ENCODE peak calls at places on chromosomes 1 and 21, in seven cellular contexts. L is H9; D is Calu3; R is CD4-positive, alpha-beta T cell; Y is bronchial epithelial cell; W is cardiac fibroblast; G is fibroblast of lung. V is an unnamed sample.

GRCh38 chr1:33177996-33178540 is 3.8 kb downstream of the TRIM62 start:
- DNase-seq in Y (no peak), D (no peak), R (no peak), L (no peak), G (no peak), W (no peak), V (no peak)

GRCh38 chr1:29525941-29526340 is 289.6 kb downstream of the PTPRU start:
- DNase-seq in D (no peak), Y (no peak), L (no peak), R (no peak), G (no peak), W (no peak), V (no peak)

GRCh38 chr1:220880726-220881506 is 1.7 kb downstream of the HLX start:
- DNase-seq in W (peak), G (peak), R (no peak), L (peak), Y (peak), D (no peak), V (no peak)

GRCh38 chr1:201228011-201228983 is 37.7 kb downstream of the IGFN1 start:
- DNase-seq in G (no peak), W (no peak), Y (no peak), L (no peak), R (no peak), D (no peak), V (no peak)

GRCh38 chr1:22586356-22587130 is 23.3 kb downstream of the EPHA8 start:
- DNase-seq in L (no peak), D (no peak), R (no peak), G (no peak), W (no peak), Y (no peak), V (no peak)

GRCh38 chr1:221829327-221830011 is 87.6 kb upstream of the DUSP10 start:
- DNase-seq in Y (peak), G (peak), R (no peak), D (peak), W (peak), L (no peak), V (no peak)

GRCh38 chr1:232620356-232620841 is 9.5 kb downstream of the SIPA1L2 start:
- DNase-seq in Y (peak), D (no peak), L (peak), R (no peak), W (peak), G (peak), V (no peak)

GRCh38 chr1:218395916-218396315 is 50.8 kb downstream of the TGFB2 start:
- DNase-seq in R (no peak), W (no peak), Y (no peak), D (no peak), G (peak), L (no peak), V (no peak)

GRCh38 chr1:228342627-228343210 is 63.9 kb downstream of the TRIM11 start:
- DNase-seq in G (no peak), R (no peak), D (peak), W (no peak), Y (no peak), L (peak), V (no peak)

GRCh38 chr1:220958234-220958633 is 79.0 kb downstream of the HLX start:
- DNase-seq in G (no peak), R (no peak), D (no peak), Y (no peak), W (no peak), L (no peak), V (no peak)

GRCh38 chr1:28418278-28418637 is 48.7 kb downstream of the PHACTR4 start:
- DNase-seq in D (no peak), Y (peak), R (no peak), G (no peak), L (no peak), W (no peak), V (no peak)

GRCh38 chr21:44006656-44007055 is 5.5 kb upstream of the TRAPPC10 start:
- DNase-seq in Y (no peak), D (no peak), G (peak), L (no peak), W (peak), R (no peak), V (no peak)

GRCh38 chr21:25494804-25495203 is 112.5 kb downstream of the MRPL39 start:
- DNase-seq in Y (no peak), G (no peak), L (no peak), R (no peak), D (no peak), W (no peak), V (no peak)

GRCh38 chr1:9476790-9477463 is 62.3 kb upstream of the SLC25A33 start:
- DNase-seq in G (peak), Y (peak), L (no peak), R (no peak), W (peak), D (no peak), V (no peak)

GRCh38 chr1:53625049-53625448 is 113.9 kb downstream of the GLIS1 start:
- DNase-seq in D (no peak), G (peak), L (no peak), Y (no peak), R (no peak), W (peak), V (no peak)

GRCh38 chr1:74811421-74812179 is 78.6 kb downstream of the TYW3 start:
- DNase-seq in Y (no peak), R (no peak), D (no peak), L (no peak), W (no peak), G (no peak), V (peak)

GRCh38 chr21:46369520-46370235 is 45.7 kb downstream of the PCNT start:
- DNase-seq in R (no peak), D (no peak), W (no peak), Y (no peak), L (no peak), G (no peak), V (no peak)

GRCh38 chr1:196623079-196623478 is 14.8 kb upstream of the KCNT2 start:
- DNase-seq in W (no peak), Y (no peak), L (no peak), D (no peak), G (no peak), R (no peak), V (no peak)

GRCh38 chr1:9314101-9314500 is 21.4 kb downstream of the SPSB1 start:
- DNase-seq in D (no peak), Y (no peak), W (no peak), L (no peak), G (no peak), R (no peak), V (no peak)

GRCh38 chr1:24506706-24507422 is 4.2 kb downstream of the RCAN3 start:
- DNase-seq in W (no peak), R (no peak), L (no peak), D (no peak), Y (no peak), G (no peak), V (no peak)

GRCh38 chr1:5271264-5271663 is 616.9 kb downstream of the AJAP1 start:
- DNase-seq in W (no peak), R (no peak), D (no peak), G (no peak), L (no peak), Y (no peak), V (no peak)

GRCh38 chr1:161209790-161210409 is 5.2 kb upstream of the FCER1G start:
- DNase-seq in L (peak), D (peak), Y (peak), W (peak), R (peak), G (peak), V (peak)

GRCh38 chr1:109254621-109255096 is 5.3 kb downstream of the CELSR2 start:
- DNase-seq in L (no peak), D (no peak), W (no peak), R (no peak), G (no peak), Y (no peak), V (no peak)

DNA sequence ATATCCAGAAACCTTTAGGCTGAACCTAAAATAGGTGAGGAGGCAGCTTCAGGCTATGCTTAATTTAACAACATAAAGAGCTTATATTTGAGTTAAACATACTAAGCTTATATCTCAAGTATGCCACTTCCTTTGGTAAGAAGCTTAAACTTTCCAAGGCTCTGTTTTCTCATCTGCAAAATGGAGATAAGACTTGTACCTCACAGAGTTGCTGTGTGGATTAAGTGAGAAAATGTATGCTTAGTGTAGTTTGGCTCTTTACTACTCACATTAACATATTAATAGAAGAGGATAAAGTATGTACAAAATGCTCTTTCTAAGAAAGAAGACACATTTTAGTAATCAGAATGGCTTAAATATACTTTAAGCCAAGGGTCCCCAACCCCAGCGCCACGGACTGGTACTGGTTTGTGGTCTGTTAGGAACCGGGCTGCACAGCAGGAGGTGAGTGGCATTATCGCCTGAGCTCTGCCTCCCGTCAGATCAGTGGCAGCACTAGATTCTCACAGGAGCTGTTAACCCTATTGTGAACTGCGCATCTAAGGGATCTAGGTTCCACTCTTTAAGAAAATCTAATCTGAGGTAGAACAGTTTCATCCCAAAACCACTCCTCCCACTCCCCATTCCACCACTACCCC is 77.2 kb downstream of the HS2ST1 start:
- DNase-seq in L (no peak), W (no peak), R (no peak), G (no peak), Y (no peak), D (no peak), V (no peak)
- TF ChIP-seq CTCF in L (no peak), W (no peak), R (no peak), G (no peak), Y (no peak), D (no peak), V (no peak)

GRCh38 chr1:175221548-175222175 is 29.1 kb upstream of the KIAA0040 start:
- DNase-seq in D (peak), L (peak), Y (no peak), R (no peak), G (peak), W (peak), V (no peak)
- TF ChIP-seq CTCF in D (no peak), L (peak), Y (peak), R (no peak), G (no peak), W (no peak), V (no peak)

GRCh38 chr1:48735753-48736152 is 40.9 kb downstream of the BEND5 start:
- DNase-seq in L (no peak), D (no peak), G (no peak), W (no peak), Y (no peak), R (no peak), V (no peak)
- TF ChIP-seq CTCF in L (no peak), D (no peak), G (no peak), W (no peak), Y (no peak), R (no peak), V (no peak)

GRCh38 chr1:165075725-165076370 is 280.7 kb downstream of the LMX1A start:
- DNase-seq in G (peak), Y (peak), D (peak), L (peak), W (peak), R (no peak), V (no peak)
- TF ChIP-seq CTCF in G (peak), Y (peak), D (no peak), L (peak), W (peak), R (no peak), V (peak)

GRCh38 chr1:231216515-231216914 is 24.5 kb upstream of the GNPAT start:
- DNase-seq in W (no peak), D (no peak), L (no peak), R (no peak), Y (peak), G (no peak), V (no peak)

GRCh38 chr1:231213831-231214573 is 27.0 kb upstream of the GNPAT start:
- DNase-seq in R (no peak), Y (no peak), L (no peak), W (no peak), G (no peak), D (no peak), V (no peak)

GRCh38 chr1:231215676-231216385 is 25.2 kb upstream of the GNPAT start:
- DNase-seq in R (no peak), Y (no peak), W (no peak), G (no peak), L (no peak), D (no peak), V (no peak)

GRCh38 chr1:231217056-231217455 is 24.0 kb upstream of the GNPAT start:
- DNase-seq in L (no peak), D (no peak), W (no peak), R (no peak), G (no peak), Y (no peak), V (no peak)

GRCh38 chr1:231214918-231215675 is 25.9 kb upstream of the GNPAT start:
- DNase-seq in G (no peak), R (no peak), Y (no peak), L (no peak), W (no peak), D (no peak), V (no peak)
- TF ChIP-seq CTCF in G (no peak), R (no peak), Y (no peak), L (no peak), W (no peak), D (no peak), V (no peak)

GRCh38 chr1:54791880-54792522 is 9.1 kb downstream of the TTC22 start:
- DNase-seq in L (peak), G (no peak), Y (no peak), R (peak), D (peak), W (peak), V (peak)
- TF ChIP-seq CTCF in L (peak), G (peak), Y (peak), R (peak), D (peak), W (peak), V (peak)

GRCh38 chr1:2525524-2525895 is 886 bp downstream of the PANK4 start:
- DNase-seq in W (no peak), D (no peak), Y (no peak), L (no peak), G (no peak), R (no peak), V (no peak)

GRCh38 chr1:2528016-2528415 is 1.6 kb upstream of the PANK4 start:
- DNase-seq in G (no peak), R (no peak), Y (no peak), D (no peak), L (no peak), W (no peak), V (no peak)

GRCh38 chr1:2527553-2527860 is 1.1 kb upstream of the PANK4 start:
- DNase-seq in Y (no peak), R (no peak), W (no peak), L (no peak), D (no peak), G (no peak), V (no peak)

GRCh38 chr1:2526824-2527552 is 592 bp upstream of the PANK4 start:
- DNase-seq in W (peak), Y (peak), D (no peak), L (no peak), R (peak), G (peak), V (peak)

DNA sequence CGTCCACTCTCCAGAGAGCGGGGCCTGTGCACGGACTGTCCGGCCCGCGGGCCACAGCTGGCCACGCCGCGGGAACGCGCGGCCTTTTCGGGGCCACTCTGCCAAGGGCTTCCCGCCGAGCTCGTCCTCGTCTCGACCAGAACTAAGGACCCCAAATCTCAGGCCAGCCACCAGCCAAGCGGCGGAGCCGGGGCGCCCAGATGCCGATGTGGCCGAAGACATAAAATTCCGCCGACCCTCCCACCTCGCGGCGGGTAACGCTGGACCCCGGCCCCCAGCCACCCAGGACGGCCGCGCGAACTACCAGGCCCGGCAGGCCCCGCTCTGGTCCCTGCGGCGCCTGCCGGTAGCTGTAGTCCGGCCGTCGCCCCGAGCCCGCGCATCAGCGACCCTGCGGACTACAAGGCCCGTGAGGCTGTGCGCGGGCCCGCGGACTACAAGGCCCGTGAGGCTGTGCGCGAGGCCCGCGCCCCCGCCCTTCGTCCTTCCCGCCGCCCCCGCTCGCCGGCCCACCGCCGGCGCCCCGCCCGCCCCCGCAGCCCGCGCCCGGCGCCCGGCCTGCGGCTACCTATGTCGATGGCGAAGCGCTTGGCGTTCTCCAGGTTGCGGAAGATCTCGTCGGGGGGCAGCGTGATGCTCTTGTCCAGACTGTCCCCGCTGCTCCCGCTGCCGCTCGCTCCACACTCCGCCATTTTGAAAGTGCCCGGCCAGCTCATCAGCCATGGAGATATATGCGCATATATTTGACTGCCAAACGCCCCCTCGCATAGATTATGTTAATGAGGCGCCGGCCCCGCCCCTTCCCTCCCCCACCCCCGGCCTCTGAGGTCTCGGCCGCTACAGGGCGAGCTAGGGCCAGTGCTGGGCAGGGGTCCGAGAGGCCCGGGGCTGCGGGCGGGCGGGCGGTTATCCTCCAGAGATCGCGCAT is at the start of gene PANK4:
- DNase-seq in G (peak), R (peak), L (peak), Y (peak), D (peak), W (peak), V (peak)
- TF ChIP-seq CTCF in G (no peak), R (no peak), L (no peak), Y (peak), D (no peak), W (no peak), V (no peak)

DNA sequence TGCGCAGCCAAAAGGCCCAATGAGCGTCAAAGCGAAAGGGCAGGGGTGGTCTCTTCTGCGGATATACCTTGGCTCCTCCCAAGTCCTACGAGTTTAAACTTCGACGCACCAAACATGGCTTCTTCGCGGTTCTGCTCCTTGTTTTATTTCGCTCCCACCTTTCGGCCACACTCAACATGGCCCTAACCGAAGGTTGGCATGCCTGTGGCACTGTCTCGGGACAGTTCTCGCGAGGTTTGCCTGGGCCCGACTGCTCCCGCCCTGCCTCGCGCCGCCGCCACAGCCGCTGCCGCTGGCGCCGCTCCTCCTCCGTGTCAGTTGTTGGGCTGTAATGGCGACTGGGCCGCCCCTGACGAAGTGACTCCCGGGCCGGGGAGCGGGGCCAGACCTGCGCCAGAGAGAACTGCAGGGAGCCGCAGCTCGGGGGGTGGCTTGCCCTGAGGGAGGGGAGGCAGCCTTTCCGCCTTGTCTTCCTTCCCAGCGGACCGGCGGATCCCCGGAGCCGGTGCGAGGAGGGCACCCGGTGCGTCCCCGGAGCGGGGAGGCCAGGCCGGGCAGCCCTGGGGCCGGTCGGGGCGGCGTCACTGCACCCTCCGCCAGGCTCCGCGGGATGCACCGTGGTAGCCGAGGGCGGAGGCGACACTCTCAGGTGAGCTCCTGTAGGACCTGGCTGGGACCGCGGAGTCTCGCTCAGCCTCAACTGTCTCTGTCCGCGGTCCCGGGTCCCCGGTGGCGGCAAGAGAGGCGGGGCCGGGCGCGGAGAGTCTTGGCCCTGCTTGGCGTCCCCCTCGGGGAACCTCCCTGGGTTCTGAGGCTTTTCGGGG is at the start of gene CEP350:
- DNase-seq in G (peak), W (peak), Y (peak), L (peak), R (peak), D (peak), V (peak)
- TF ChIP-seq CTCF in G (no peak), W (no peak), Y (no peak), L (no peak), R (no peak), D (no peak), V (no peak)

GRCh38 chr21:32734214-32734613 is 6.4 kb upstream of the SYNJ1 start:
- DNase-seq in G (no peak), R (no peak), D (no peak), W (no peak), L (no peak), Y (no peak), V (no peak)

GRCh38 chr21:32735524-32735923 is 7.7 kb upstream of the SYNJ1 start:
- DNase-seq in L (no peak), G (no peak), R (no peak), W (no peak), Y (no peak), D (no peak), V (no peak)

GRCh38 chr21:32741336-32741735 is 13.5 kb upstream of the SYNJ1 start:
- DNase-seq in D (no peak), W (no peak), Y (peak), G (no peak), R (no peak), L (no peak), V (no peak)

GRCh38 chr21:32742470-32742869 is 14.7 kb upstream of the SYNJ1 start:
- DNase-seq in D (no peak), W (no peak), L (no peak), G (no peak), Y (no peak), R (no peak), V (no peak)

GRCh38 chr21:32739946-32740345 is 12.1 kb upstream of the SYNJ1 start:
- DNase-seq in R (no peak), L (no peak), Y (no peak), G (no peak), D (no peak), W (no peak), V (no peak)
- TF ChIP-seq CTCF in R (no peak), L (no peak), Y (no peak), G (no peak), D (no peak), W (no peak), V (no peak)

DNA sequence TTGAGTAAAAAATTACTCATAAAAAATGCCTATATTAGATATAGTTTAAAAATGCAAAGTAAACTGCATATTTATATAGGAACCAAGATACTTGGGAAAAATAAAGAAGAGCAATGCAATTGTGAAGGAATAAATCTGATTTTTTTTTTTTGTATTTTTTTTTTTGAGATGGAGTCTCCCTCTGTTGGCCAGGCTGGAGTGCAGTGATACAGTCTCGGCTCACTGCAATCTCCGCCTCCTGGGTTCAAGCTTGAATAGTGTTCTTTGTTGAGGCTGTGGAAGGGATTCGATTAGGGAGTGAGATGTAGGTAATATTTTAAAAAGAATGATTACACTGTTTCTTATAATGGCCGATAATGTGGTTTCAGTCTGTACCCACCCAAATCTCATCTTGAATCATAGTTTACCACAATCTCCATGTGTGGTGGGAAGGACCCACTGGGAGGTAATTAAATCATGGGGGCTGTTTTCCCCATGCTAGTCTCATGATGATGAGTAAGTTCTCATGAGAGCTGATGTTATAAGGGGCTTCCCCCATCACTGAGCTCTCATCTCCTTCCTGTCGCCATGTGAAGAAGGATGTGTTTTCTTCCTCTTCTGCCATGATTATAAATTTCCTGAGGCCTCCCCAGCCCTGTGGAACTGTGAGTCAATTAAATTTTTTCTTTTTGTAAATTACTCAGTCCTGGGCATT is 1765.9 kb downstream of the PLA2G4A start:
- DNase-seq in Y (no peak), L (no peak), D (no peak), G (no peak), W (no peak), R (no peak), V (no peak)
- TF ChIP-seq CTCF in Y (no peak), L (peak), D (no peak), G (peak), W (peak), R (no peak), V (no peak)